ENCODE peak calls at places on chromosomes 13 and 19, in four cellular contexts. X, P, D and E are unnamed samples.

GRCh38 chr13:45178349-45179142 is 22.3 kb downstream of the KCTD4 start:
- DNase-seq in X (no peak), D (no peak), P (no peak), E (peak)

GRCh38 chr19:18023596-18024212 is 15.7 kb downstream of the ARRDC2 start:
- DNase-seq in X (no peak), D (peak), P (no peak), E (no peak)

GRCh38 chr13:24212254-24212653 is 51.7 kb downstream of the SPATA13 start:
- DNase-seq in X (no peak), P (no peak), D (no peak), E (no peak)

GRCh38 chr19:53546766-53547541 is 9.0 kb downstream of the ZNF331 start:
- DNase-seq in D (no peak), P (no peak), X (no peak), E (no peak)

GRCh38 chr13:103351035-103351828 is 285.0 kb upstream of the SLC10A2 start:
- DNase-seq in P (no peak), D (no peak), X (no peak), E (no peak)

GRCh38 chr13:97136418-97136817 is 85.7 kb upstream of the MBNL2 start:
- DNase-seq in P (no peak), D (no peak), X (no peak), E (no peak)

GRCh38 chr13:111489301-111489700 is 168.9 kb downstream of the TEX29 start:
- DNase-seq in D (no peak), X (no peak), P (no peak), E (no peak)

GRCh38 chr13:28273919-28274318 is 135.6 kb downstream of the PAN3 start:
- DNase-seq in D (no peak), X (no peak), P (no peak), E (no peak)

GRCh38 chr13:48853381-48854102 is 122.2 kb upstream of the FNDC3A start:
- DNase-seq in D (no peak), P (no peak), X (no peak), E (no peak)

GRCh38 chr13:58583961-58584360 is 952.4 kb downstream of the PCDH17 start:
- DNase-seq in P (no peak), X (no peak), D (no peak), E (no peak)

GRCh38 chr19:23706657-23707056 is 19.6 kb upstream of the ZNF675 start:
- DNase-seq in P (no peak), X (no peak), D (no peak), E (no peak)
- TF ChIP-seq TCF7L2 in P (no peak), X (no peak), D (no peak), E (no peak)

DNA sequence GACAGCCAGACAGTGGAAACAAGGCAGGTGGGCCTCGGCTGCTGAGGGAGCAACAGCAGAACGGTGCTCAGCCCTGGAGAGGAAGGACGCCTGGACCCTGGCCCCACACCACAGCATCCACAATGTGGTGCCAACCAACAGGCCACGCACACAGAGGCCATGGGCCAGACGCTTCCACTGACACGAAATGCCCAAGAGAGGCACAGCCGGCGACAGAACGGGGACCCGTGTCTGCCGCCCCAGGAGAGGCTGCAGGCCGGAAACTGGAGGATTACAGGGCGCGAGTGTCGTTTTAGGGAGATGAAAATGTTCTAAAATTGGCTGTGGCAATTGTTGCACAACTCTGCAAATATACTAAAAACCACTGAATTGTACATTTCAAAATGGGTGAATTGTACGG is 69.7 kb downstream of the RASA3 start:
- DNase-seq in X (no peak), D (no peak), P (no peak), E (no peak)
- TF ChIP-seq TCF7L2 in X (no peak), D (no peak), P (no peak), E (no peak)

GRCh38 chr19:56091066-56091490 is 30.0 kb downstream of the ZNF787 start:
- DNase-seq in D (no peak), P (no peak), X (no peak), E (no peak)

GRCh38 chr19:56094449-56094848 is 26.6 kb downstream of the ZNF787 start:
- DNase-seq in D (no peak), X (no peak), P (no peak), E (no peak)

GRCh38 chr19:56089344-56089743 is 31.8 kb downstream of the ZNF787 start:
- DNase-seq in X (no peak), P (no peak), D (no peak), E (no peak)

GRCh38 chr19:56091751-56092546 is 29.1 kb downstream of the ZNF787 start:
- DNase-seq in X (no peak), D (no peak), P (no peak), E (no peak)

DNA sequence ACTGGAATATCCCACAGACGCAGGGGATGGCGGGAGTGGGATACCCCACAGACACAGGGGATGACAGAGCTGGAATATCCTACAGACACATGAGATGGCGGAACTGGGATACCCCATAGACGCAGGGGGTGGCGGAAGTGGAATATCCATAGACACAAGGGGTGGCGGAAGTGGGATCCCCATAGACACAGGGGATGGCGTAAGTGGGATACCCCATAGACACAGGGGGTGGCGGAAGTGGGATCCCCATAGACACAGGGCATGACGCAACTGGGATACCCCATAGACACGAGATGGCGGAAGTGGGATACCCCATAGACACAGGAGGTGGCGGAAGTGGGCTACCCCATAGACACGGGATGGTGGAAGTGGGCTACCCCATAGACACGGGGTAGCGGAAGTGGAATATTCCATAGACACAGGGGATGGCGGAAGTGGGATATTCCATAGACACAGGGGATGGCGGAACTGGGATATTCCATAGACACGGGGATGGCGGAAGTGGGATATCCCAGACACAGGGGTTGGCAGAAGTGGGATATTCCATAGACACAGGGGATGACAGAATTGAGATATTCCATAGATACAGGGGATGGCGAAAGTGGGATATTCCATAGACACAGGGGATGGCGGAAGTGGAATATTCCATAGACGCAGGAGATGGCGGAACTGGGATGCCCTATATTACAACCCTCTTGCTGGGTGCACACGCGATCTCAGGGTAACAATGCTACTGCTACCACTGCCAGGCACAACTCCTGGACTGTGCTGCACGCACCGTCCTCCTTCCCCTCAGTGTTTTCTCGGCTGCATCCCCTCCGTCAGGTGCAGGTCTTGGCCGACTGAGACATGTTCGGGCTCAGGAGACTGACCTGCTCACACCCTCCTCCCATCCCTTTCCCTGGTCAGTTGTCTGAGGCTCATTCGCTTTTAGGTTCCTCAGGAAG is 28.1 kb downstream of the ZNF787 start:
- DNase-seq in P (no peak), D (no peak), X (no peak), E (no peak)
- TF ChIP-seq TCF7L2 in P (no peak), D (no peak), X (no peak), E (no peak)

GRCh38 chr19:14503285-14503684 is 7.4 kb upstream of the GIPC1 start:
- DNase-seq in P (no peak), X (no peak), D (no peak), E (no peak)

GRCh38 chr19:14505488-14506239 is 9.7 kb upstream of the GIPC1 start:
- DNase-seq in P (no peak), X (peak), D (peak), E (peak)

GRCh38 chr19:14511245-14511625 is 7.0 kb downstream of the DNAJB1 start:
- DNase-seq in X (no peak), D (no peak), P (no peak), E (no peak)

GRCh38 chr19:14509382-14509781 is 8.8 kb downstream of the DNAJB1 start:
- DNase-seq in P (no peak), X (no peak), D (no peak), E (no peak)

DNA sequence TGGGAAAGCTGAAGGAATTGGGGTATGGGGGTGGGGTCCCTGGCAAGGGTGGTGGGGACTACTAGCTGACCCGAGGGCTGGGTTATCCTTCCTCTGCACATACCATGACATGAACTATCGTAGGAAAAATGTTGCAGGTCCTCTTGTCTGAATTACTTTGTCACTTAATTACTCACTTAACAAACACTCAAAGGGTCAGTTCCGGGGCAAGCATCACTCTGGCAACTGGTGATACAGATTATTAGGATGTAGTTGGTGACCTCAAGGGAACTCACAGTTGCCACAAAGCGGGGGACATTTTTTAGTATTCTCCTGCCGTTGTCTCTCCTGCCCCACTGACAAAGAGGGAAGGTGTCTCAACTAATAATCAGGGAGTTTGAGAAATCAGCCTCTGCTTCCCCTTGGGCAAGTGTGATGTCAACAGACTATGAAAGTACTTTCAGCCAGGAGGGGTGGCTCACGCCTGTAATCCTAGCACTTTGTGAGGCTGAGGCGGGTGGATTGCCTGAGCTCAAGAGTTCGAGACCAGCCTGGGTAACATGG is 10.4 kb downstream of the DNAJB1 start:
- DNase-seq in P (peak), X (no peak), D (no peak), E (peak)
- TF ChIP-seq TCF7L2 in P (no peak), X (no peak), D (no peak), E (no peak)

GRCh38 chr19:15393963-15394362 is 14.4 kb upstream of the AKAP8 start:
- DNase-seq in D (no peak), X (no peak), P (no peak), E (no peak)
- TF ChIP-seq TCF7L2 in D (no peak), X (no peak), P (no peak), E (no peak)

DNA sequence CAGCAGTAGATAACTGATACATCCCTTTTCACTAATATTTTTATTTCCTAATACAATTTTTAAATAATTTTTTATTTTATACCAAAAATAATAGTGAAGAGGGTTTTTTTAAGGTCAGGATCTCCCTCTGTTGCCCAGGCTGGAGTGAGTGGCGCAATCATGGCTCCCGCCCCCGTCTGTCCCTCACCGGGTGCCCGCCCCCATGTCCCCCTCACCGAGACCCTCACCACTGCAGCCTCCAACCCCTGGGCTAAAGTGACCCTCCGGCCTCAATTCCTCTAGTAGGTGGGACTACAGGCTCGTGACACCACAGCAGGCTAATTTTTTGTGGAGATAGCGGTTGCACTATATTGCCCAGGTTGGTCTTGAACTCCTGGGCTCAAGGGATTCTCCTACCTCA is 17.8 kb upstream of the ZNF846 start:
- DNase-seq in D (no peak), X (no peak), P (no peak), E (no peak)
- TF ChIP-seq TCF7L2 in D (no peak), X (no peak), P (no peak), E (no peak)

GRCh38 chr19:55500368-55500952 is 12.2 kb downstream of the SSC5D start:
- DNase-seq in D (no peak), X (no peak), P (no peak), E (no peak)

GRCh38 chr19:55498246-55498645 is 10.0 kb downstream of the SSC5D start:
- DNase-seq in P (no peak), X (no peak), D (no peak), E (no peak)

GRCh38 chr19:55494172-55494761 is 6.0 kb downstream of the SSC5D start:
- DNase-seq in X (no peak), P (no peak), D (peak), E (no peak)

GRCh38 chr19:55495646-55496349 is 7.6 kb downstream of the SSC5D start:
- DNase-seq in D (no peak), X (no peak), P (no peak), E (no peak)

GRCh38 chr19:55497777-55498176 is 9.5 kb downstream of the SSC5D start:
- DNase-seq in D (no peak), X (no peak), P (no peak), E (no peak)
- TF ChIP-seq TCF7L2 in D (no peak), X (no peak), P (no peak), E (no peak)

GRCh38 chr19:37933965-37934364 is 27.0 kb downstream of the SIPA1L3 start:
- DNase-seq in X (no peak), P (no peak), D (no peak), E (peak)
- TF ChIP-seq TCF7L2 in X (no peak), P (no peak), D (no peak), E (no peak)

GRCh38 chr13:54185101-54185500 is 1156.5 kb downstream of the OLFM4 start:
- DNase-seq in X (no peak), D (no peak), P (no peak), E (no peak)

GRCh38 chr13:54185785-54186184 is 1157.2 kb downstream of the OLFM4 start:
- DNase-seq in X (no peak), D (no peak), P (no peak), E (no peak)

GRCh38 chr13:54184576-54184975 is 1156.0 kb downstream of the OLFM4 start:
- DNase-seq in D (no peak), P (no peak), X (no peak), E (no peak)

GRCh38 chr13:54183728-54184127 is 1155.1 kb downstream of the OLFM4 start:
- DNase-seq in D (no peak), X (no peak), P (no peak), E (no peak)

GRCh38 chr13:54183166-54183565 is 1154.6 kb downstream of the OLFM4 start:
- DNase-seq in X (no peak), P (no peak), D (no peak), E (no peak)
- TF ChIP-seq TCF7L2 in X (no peak), P (no peak), D (no peak), E (no peak)

DNA sequence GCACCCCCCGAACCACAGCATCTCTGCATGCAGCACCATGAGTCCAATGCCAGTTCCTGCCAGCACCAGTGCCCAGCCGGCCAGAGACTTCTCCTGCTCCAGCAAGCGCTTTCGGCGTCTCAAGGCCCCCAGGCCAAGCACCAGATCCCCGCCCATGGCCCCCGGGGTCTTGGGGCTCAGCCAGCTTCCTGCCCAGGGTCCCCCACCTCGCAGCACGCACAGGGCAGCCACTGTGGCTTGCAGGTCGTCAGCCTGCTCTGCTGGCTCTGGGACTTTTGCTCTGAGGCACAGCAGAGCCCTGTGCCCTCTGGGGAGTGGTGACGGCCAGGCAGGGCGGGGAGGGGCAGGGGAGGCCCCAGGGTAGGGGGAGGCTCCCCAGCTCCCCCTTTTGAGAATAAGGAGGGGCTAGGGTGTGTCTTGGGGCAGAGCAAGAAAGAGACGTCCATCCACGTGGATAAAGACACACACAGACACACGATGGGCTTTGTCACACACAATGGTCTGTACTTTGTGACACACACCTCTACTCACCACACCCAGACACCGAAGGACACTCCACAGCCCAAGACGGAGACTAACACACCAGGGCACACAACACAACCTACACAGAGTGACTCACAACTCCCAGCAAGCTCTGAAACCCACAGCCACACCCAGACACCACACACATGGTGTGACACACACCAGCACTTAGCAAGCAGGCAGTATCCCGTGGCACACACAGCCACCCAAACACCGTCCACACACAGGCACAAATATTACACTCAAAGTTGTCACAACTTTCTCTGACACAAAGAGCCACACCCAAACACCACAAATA is at the start of gene KCNN4:
- DNase-seq in D (peak), X (peak), P (no peak), E (no peak)
- TF ChIP-seq TCF7L2 in D (no peak), X (no peak), P (no peak), E (no peak)